ENCODE peak calls at places on chromosomes 2 and 18, in four cellular contexts. P is GM03348, G is amniotic epithelial cell, L is HS-5. X is an unnamed sample.

GRCh38 chr2:56170536-56170935 is 13.3 kb upstream of the CCDC85A start:
- DNase-seq in G (peak), L (no peak), P (no peak), X (no peak)

GRCh38 chr2:26148501-26148900 is 24.4 kb upstream of the GAREM2 start:
- DNase-seq in P (no peak), L (no peak), G (peak), X (no peak)

GRCh38 chr18:36408606-36409005 is 111.1 kb downstream of the FHOD3 start:
- DNase-seq in P (no peak), G (no peak), L (no peak), X (no peak)

GRCh38 chr18:65568866-65569265 is 181.9 kb upstream of the CDH7 start:
- DNase-seq in L (no peak), G (no peak), P (no peak), X (no peak)

GRCh38 chr2:71006287-71006686 is 11.6 kb upstream of the TEX261 start:
- DNase-seq in P (no peak), L (no peak), G (no peak), X (no peak)

GRCh38 chr2:239194731-239195317 is 206.0 kb downstream of the HDAC4 start:
- DNase-seq in P (no peak), G (no peak), L (no peak), X (no peak)

GRCh38 chr2:190859347-190860297 is 21.0 kb upstream of the GLS start:
- DNase-seq in L (no peak), G (peak), P (peak), X (peak)

GRCh38 chr2:72028351-72028995 is 119.2 kb downstream of the CYP26B1 start:
- DNase-seq in L (no peak), G (no peak), P (no peak), X (no peak)

GRCh38 chr2:98148968-98149697 is 62.2 kb downstream of the VWA3B start:
- DNase-seq in L (peak), P (peak), G (peak), X (peak)

GRCh38 chr2:217623513-217623912 is 379.3 kb downstream of the TNS1 start:
- DNase-seq in G (no peak), L (no peak), P (no peak), X (no peak)

GRCh38 chr18:50982086-50982801 is 14.4 kb downstream of the ELAC1 start:
- DNase-seq in G (no peak), L (no peak), P (no peak), X (no peak)

GRCh38 chr2:197307236-197307932 is 3.2 kb downstream of the ANKRD44 start:
- DNase-seq in L (no peak), G (no peak), P (no peak), X (no peak)

GRCh38 chr2:1976725-1977416 is 232.6 kb upstream of the PXDN start:
- DNase-seq in P (no peak), G (no peak), L (no peak), X (no peak)

GRCh38 chr2:239048771-239049170 is 200.9 kb downstream of the TWIST2 start:
- DNase-seq in L (no peak), P (no peak), G (no peak), X (no peak)

GRCh38 chr2:39949131-39949530 is 170.1 kb upstream of the THUMPD2 start:
- DNase-seq in L (no peak), G (no peak), P (no peak), X (no peak)

GRCh38 chr2:120531863-120532600 is 186.1 kb downstream of the INHBB start:
- DNase-seq in L (no peak), P (no peak), G (peak), X (no peak)

GRCh38 chr18:35171315-35171987 is 69.4 kb upstream of the ZNF397 start:
- DNase-seq in G (no peak), P (no peak), L (no peak), X (no peak)

GRCh38 chr2:7097353-7097895 is 180.2 kb downstream of the RNF144A start:
- DNase-seq in L (no peak), P (peak), G (peak), X (peak)